ENCODE peak calls at places on chromosomes 5 and 9, in nine cellular contexts. One of them, this sample, is unnamed.

GRCh38 chr9:114849450-114849849 is 43.6 kb upstream of the TNFSF15 start:
- DNase-seq in HCT116: no peak
- DNase-seq in sigmoid colon: no peak
- DNase-seq in stomach: no peak
- DNase-seq in spleen: no peak
- DNase-seq in breast epithelium: no peak
- DNase-seq in endothelial cell of umbilical vein: no peak
- DNase-seq in upper lobe of left lung: no peak
- DNase-seq in K562: no peak
- DNase-seq in this sample: no peak

GRCh38 chr5:52884453-52884852 is 96.7 kb downstream of the ITGA1 start:
- DNase-seq in stomach: no peak
- DNase-seq in HCT116: no peak
- DNase-seq in K562: no peak
- DNase-seq in breast epithelium: no peak
- DNase-seq in spleen: no peak
- DNase-seq in endothelial cell of umbilical vein: no peak
- DNase-seq in upper lobe of left lung: no peak
- DNase-seq in sigmoid colon: no peak
- DNase-seq in this sample: no peak

GRCh38 chr5:544675-545330 is 20.6 kb upstream of the SLC9A3 start:
- DNase-seq in breast epithelium: no peak
- DNase-seq in spleen: no peak
- DNase-seq in upper lobe of left lung: no peak
- DNase-seq in stomach: no peak
- DNase-seq in endothelial cell of umbilical vein: no peak
- DNase-seq in HCT116: no peak
- DNase-seq in K562: no peak
- DNase-seq in sigmoid colon: peak; percentile 46
- DNase-seq in this sample: no peak

GRCh38 chr9:135500525-135501260 is at the start of gene MRPS2:
- DNase-seq in breast epithelium: peak; percentile 69
- DNase-seq in endothelial cell of umbilical vein: peak; percentile 84
- DNase-seq in HCT116: peak; percentile 61
- DNase-seq in upper lobe of left lung: peak; percentile 98
- DNase-seq in sigmoid colon: peak; percentile 93
- DNase-seq in stomach: peak; percentile 89
- DNase-seq in spleen: peak; percentile 97
- DNase-seq in K562: peak; percentile 89
- DNase-seq in this sample: peak; percentile 88

GRCh38 chr9:75927351-75927750 is 36.9 kb downstream of the PCSK5 start:
- DNase-seq in HCT116: no peak
- DNase-seq in sigmoid colon: no peak
- DNase-seq in upper lobe of left lung: no peak
- DNase-seq in stomach: no peak
- DNase-seq in spleen: no peak
- DNase-seq in breast epithelium: no peak
- DNase-seq in K562: no peak
- DNase-seq in endothelial cell of umbilical vein: no peak
- DNase-seq in this sample: no peak

GRCh38 chr9:16337322-16338029 is 533.0 kb downstream of the BNC2 start:
- DNase-seq in upper lobe of left lung: no peak
- DNase-seq in endothelial cell of umbilical vein: peak; percentile 89
- DNase-seq in breast epithelium: no peak
- DNase-seq in spleen: no peak
- DNase-seq in stomach: no peak
- DNase-seq in K562: no peak
- DNase-seq in HCT116: peak; percentile 66
- DNase-seq in sigmoid colon: no peak
- DNase-seq in this sample: no peak

GRCh38 chr5:54756796-54757402 is 228.5 kb downstream of the ESM1 start:
- DNase-seq in breast epithelium: no peak
- DNase-seq in sigmoid colon: no peak
- DNase-seq in upper lobe of left lung: no peak
- DNase-seq in K562: no peak
- DNase-seq in HCT116: no peak
- DNase-seq in spleen: no peak
- DNase-seq in endothelial cell of umbilical vein: no peak
- DNase-seq in stomach: no peak
- DNase-seq in this sample: no peak

GRCh38 chr9:131585375-131585774 is 40.1 kb downstream of the PRRT1B start:
- DNase-seq in stomach: no peak
- DNase-seq in HCT116: no peak
- DNase-seq in upper lobe of left lung: no peak
- DNase-seq in endothelial cell of umbilical vein: no peak
- DNase-seq in K562: no peak
- DNase-seq in sigmoid colon: no peak
- DNase-seq in breast epithelium: no peak
- DNase-seq in spleen: peak; percentile 89
- DNase-seq in this sample: peak; percentile 60

GRCh38 chr9:120043448-120043847 is 536.5 kb downstream of the CDK5RAP2 start:
- DNase-seq in stomach: no peak
- DNase-seq in spleen: no peak
- DNase-seq in K562: no peak
- DNase-seq in upper lobe of left lung: no peak
- DNase-seq in sigmoid colon: no peak
- DNase-seq in breast epithelium: no peak
- DNase-seq in endothelial cell of umbilical vein: no peak
- DNase-seq in HCT116: no peak
- DNase-seq in this sample: no peak

GRCh38 chr5:53006920-53007890 is 18.1 kb downstream of the ITGA2 start:
- DNase-seq in endothelial cell of umbilical vein: peak; percentile 51
- DNase-seq in stomach: no peak
- DNase-seq in K562: no peak
- DNase-seq in breast epithelium: no peak
- DNase-seq in upper lobe of left lung: no peak
- DNase-seq in HCT116: no peak
- DNase-seq in sigmoid colon: no peak
- DNase-seq in spleen: no peak
- DNase-seq in this sample: no peak

GRCh38 chr5:106521701-106522100 is 1149.0 kb downstream of the EFNA5 start:
- DNase-seq in endothelial cell of umbilical vein: peak; percentile 88
- DNase-seq in stomach: no peak
- DNase-seq in K562: no peak
- DNase-seq in HCT116: no peak
- DNase-seq in spleen: no peak
- DNase-seq in sigmoid colon: no peak
- DNase-seq in upper lobe of left lung: no peak
- DNase-seq in breast epithelium: no peak
- DNase-seq in this sample: no peak

GRCh38 chr9:98770717-98771116 is 25.6 kb downstream of the ANKS6 start:
- DNase-seq in endothelial cell of umbilical vein: no peak
- DNase-seq in HCT116: no peak
- DNase-seq in sigmoid colon: no peak
- DNase-seq in spleen: no peak
- DNase-seq in K562: no peak
- DNase-seq in breast epithelium: no peak
- DNase-seq in upper lobe of left lung: no peak
- DNase-seq in stomach: no peak
- DNase-seq in this sample: no peak

GRCh38 chr5:95973793-95974325 is 12.2 kb upstream of the ELL2 start:
- DNase-seq in HCT116: no peak
- DNase-seq in stomach: no peak
- DNase-seq in breast epithelium: no peak
- DNase-seq in spleen: no peak
- DNase-seq in upper lobe of left lung: no peak
- DNase-seq in endothelial cell of umbilical vein: peak; percentile 48
- DNase-seq in sigmoid colon: no peak
- DNase-seq in K562: peak; percentile 53
- DNase-seq in this sample: no peak

GRCh38 chr9:27726244-27727141 is 153.2 kb upstream of the C9orf72 start:
- DNase-seq in K562: peak; percentile 1
- DNase-seq in HCT116: peak; percentile 44
- DNase-seq in endothelial cell of umbilical vein: peak; percentile 58
- DNase-seq in breast epithelium: peak; percentile 24
- DNase-seq in sigmoid colon: no peak
- DNase-seq in spleen: no peak
- DNase-seq in upper lobe of left lung: no peak
- DNase-seq in stomach: peak; percentile 52
- DNase-seq in this sample: no peak

GRCh38 chr9:111937781-111938426 is 41.3 kb downstream of the UGCG start:
- DNase-seq in upper lobe of left lung: no peak
- DNase-seq in endothelial cell of umbilical vein: peak; percentile 52
- DNase-seq in sigmoid colon: no peak
- DNase-seq in K562: no peak
- DNase-seq in spleen: peak; percentile 81
- DNase-seq in breast epithelium: no peak
- DNase-seq in stomach: no peak
- DNase-seq in HCT116: no peak
- DNase-seq in this sample: no peak

GRCh38 chr9:127446720-127447415 is 4.3 kb downstream of the RPL12 start:
- DNase-seq in endothelial cell of umbilical vein: no peak
- DNase-seq in sigmoid colon: no peak
- DNase-seq in stomach: no peak
- DNase-seq in breast epithelium: no peak
- DNase-seq in K562: no peak
- DNase-seq in spleen: no peak
- DNase-seq in HCT116: no peak
- DNase-seq in upper lobe of left lung: no peak
- DNase-seq in this sample: no peak

GRCh38 chr9:89104821-89105220 is 73.8 kb downstream of the SHC3 start:
- DNase-seq in upper lobe of left lung: no peak
- DNase-seq in spleen: no peak
- DNase-seq in stomach: no peak
- DNase-seq in HCT116: no peak
- DNase-seq in sigmoid colon: no peak
- DNase-seq in endothelial cell of umbilical vein: no peak
- DNase-seq in breast epithelium: no peak
- DNase-seq in K562: no peak
- DNase-seq in this sample: no peak

GRCh38 chr9:127586537-127586936 is 25.5 kb upstream of the STXBP1 start:
- DNase-seq in spleen: peak; percentile 80
- DNase-seq in HCT116: no peak
- DNase-seq in stomach: peak; percentile 87
- DNase-seq in sigmoid colon: peak; percentile 94
- DNase-seq in breast epithelium: peak; percentile 81
- DNase-seq in endothelial cell of umbilical vein: peak; percentile 70
- DNase-seq in K562: peak; percentile 64
- DNase-seq in upper lobe of left lung: peak; percentile 30
- DNase-seq in this sample: peak; percentile 87

GRCh38 chr5:32639943-32640342 is 54.6 kb downstream of the SUB1 start:
- DNase-seq in spleen: no peak
- DNase-seq in K562: no peak
- DNase-seq in endothelial cell of umbilical vein: no peak
- DNase-seq in HCT116: peak; percentile 13
- DNase-seq in breast epithelium: no peak
- DNase-seq in sigmoid colon: no peak
- DNase-seq in stomach: no peak
- DNase-seq in upper lobe of left lung: no peak
- DNase-seq in this sample: no peak

DNA sequence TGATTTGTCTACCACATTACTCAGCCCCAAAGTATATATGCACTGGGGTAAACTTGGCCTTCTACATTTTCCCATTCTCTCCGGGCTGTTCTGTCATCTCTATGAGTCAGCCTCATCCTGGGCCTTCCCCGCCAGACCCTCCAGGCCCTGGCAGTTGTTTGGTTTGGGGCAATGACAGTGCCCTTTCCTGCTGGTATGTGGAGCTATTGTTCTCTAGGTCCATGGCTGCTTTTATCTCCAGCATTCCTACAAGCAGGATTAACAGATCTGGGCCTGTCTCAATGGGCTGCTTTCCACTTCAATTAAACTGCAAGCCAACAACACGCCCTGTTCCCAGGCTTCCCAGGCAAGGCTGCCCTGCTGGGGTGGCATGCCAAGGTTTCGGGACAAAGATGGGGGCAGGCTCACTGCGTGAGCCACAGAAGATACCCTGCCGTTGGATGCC is 136.4 kb downstream of the SLIT3 start:
- DNase-seq in HCT116: no peak
- DNase-seq in upper lobe of left lung: no peak
- DNase-seq in sigmoid colon: no peak
- DNase-seq in stomach: peak; percentile 74
- DNase-seq in breast epithelium: peak; percentile 89
- DNase-seq in endothelial cell of umbilical vein: peak; percentile 67
- DNase-seq in K562: no peak
- DNase-seq in spleen: no peak
- DNase-seq in this sample: no peak
- TF ChIP-seq POLR2AphosphoS5 in HCT116: no peak
- TF ChIP-seq POLR2AphosphoS5 in upper lobe of left lung: no peak
- TF ChIP-seq POLR2AphosphoS5 in sigmoid colon: no peak
- TF ChIP-seq POLR2AphosphoS5 in stomach: no peak
- TF ChIP-seq POLR2AphosphoS5 in breast epithelium: peak; percentile 20
- TF ChIP-seq POLR2AphosphoS5 in endothelial cell of umbilical vein: peak; percentile 35
- TF ChIP-seq POLR2AphosphoS5 in K562: no peak
- TF ChIP-seq POLR2AphosphoS5 in spleen: no peak
- TF ChIP-seq POLR2AphosphoS5 in this sample: no peak

GRCh38 chr5:65478336-65478735 is 3.4 kb downstream of the ADAMTS6 start:
- DNase-seq in spleen: no peak
- DNase-seq in HCT116: no peak
- DNase-seq in upper lobe of left lung: no peak
- DNase-seq in sigmoid colon: no peak
- DNase-seq in stomach: no peak
- DNase-seq in breast epithelium: no peak
- DNase-seq in K562: no peak
- DNase-seq in endothelial cell of umbilical vein: no peak
- DNase-seq in this sample: no peak
- H3K4me3 ChIP-seq in spleen: no peak overlapping the region
- H3K4me3 ChIP-seq in HCT116: no peak overlapping the region
- H3K4me3 ChIP-seq in upper lobe of left lung: no peak overlapping the region
- H3K4me3 ChIP-seq in sigmoid colon: no peak overlapping the region
- H3K4me3 ChIP-seq in stomach: no peak overlapping the region
- H3K4me3 ChIP-seq in breast epithelium: no peak overlapping the region
- H3K4me3 ChIP-seq in K562: no peak overlapping the region
- H3K4me3 ChIP-seq in endothelial cell of umbilical vein: no peak overlapping the region
- H3K4me3 ChIP-seq in this sample: no peak overlapping the region

GRCh38 chr5:179607449-179607931 is 16.0 kb downstream of the HNRNPH1 start:
- DNase-seq in K562: no peak
- DNase-seq in stomach: no peak
- DNase-seq in upper lobe of left lung: no peak
- DNase-seq in endothelial cell of umbilical vein: no peak
- DNase-seq in spleen: peak; percentile 74
- DNase-seq in HCT116: no peak
- DNase-seq in sigmoid colon: peak; percentile 80
- DNase-seq in breast epithelium: no peak
- DNase-seq in this sample: peak; percentile 83
- TF ChIP-seq POLR2A in K562: peak; percentile 16
- TF ChIP-seq POLR2A in stomach: no peak
- TF ChIP-seq POLR2A in upper lobe of left lung: no peak
- TF ChIP-seq POLR2A in endothelial cell of umbilical vein: peak; percentile 57
- TF ChIP-seq POLR2A in spleen: no peak
- TF ChIP-seq POLR2A in HCT116: no peak
- TF ChIP-seq POLR2A in sigmoid colon: no peak
- TF ChIP-seq POLR2A in breast epithelium: no peak
- TF ChIP-seq POLR2A in this sample: no peak

DNA sequence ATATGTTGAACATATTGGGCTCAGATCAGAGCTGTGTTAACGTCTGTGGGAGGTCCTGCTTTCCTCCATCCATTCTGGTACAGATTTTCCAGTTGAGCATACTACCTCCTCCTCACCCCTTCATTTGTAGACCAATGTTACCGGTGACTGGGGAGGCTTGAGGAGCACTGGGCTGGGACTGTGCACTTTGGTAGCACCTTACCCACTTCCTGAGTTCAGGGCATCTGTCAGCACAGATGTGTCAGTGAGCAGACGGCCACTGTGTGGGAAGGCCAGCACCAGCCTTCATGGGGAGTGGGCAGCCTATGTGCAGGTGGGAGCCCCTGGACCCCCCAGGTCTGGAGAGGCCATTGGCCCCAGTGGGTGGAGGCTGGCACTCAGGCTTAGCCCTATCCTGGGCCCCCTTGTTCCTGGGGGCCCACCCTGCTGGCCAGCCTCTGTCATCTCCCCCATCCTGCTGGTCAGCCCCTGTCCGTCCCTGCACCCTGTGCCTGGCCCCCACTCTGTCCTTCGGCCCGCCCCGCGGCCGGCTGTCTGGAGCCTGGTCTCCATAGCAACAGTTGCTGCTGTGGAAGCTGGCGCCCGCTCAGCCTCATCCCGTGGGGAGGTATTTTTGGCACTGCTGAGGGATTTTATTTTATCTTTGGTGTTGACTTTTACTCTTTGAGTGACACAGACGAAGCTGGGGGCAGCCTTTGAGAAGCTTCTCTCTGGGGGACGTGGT is 21.3 kb downstream of the WNK2 start:
- DNase-seq in upper lobe of left lung: peak; percentile 60
- DNase-seq in sigmoid colon: peak; percentile 89
- DNase-seq in HCT116: no peak
- DNase-seq in stomach: peak; percentile 43
- DNase-seq in K562: no peak
- DNase-seq in breast epithelium: no peak
- DNase-seq in spleen: peak; percentile 76
- DNase-seq in endothelial cell of umbilical vein: no peak
- DNase-seq in this sample: no peak
- TF ChIP-seq POLR2AphosphoS5 in upper lobe of left lung: no peak
- TF ChIP-seq POLR2AphosphoS5 in sigmoid colon: no peak
- TF ChIP-seq POLR2AphosphoS5 in HCT116: no peak
- TF ChIP-seq POLR2AphosphoS5 in stomach: no peak
- TF ChIP-seq POLR2AphosphoS5 in K562: no peak
- TF ChIP-seq POLR2AphosphoS5 in breast epithelium: no peak
- TF ChIP-seq POLR2AphosphoS5 in spleen: no peak
- TF ChIP-seq POLR2AphosphoS5 in endothelial cell of umbilical vein: no peak
- TF ChIP-seq POLR2AphosphoS5 in this sample: no peak